ENCODE peak calls at places on chromosomes 2 and 18, in nine cellular contexts. U is lower lobe of right lung, D is PC-9, G is ascending aorta, Q is AG10803, J is HCT116, X is choroid plexus epithelial cell, S is fibroblast of villous mesenchyme, O is fibroblast of lung. W is an unnamed sample.

GRCh38 chr18:59985289-59985688 is 85.5 kb downstream of the PMAIP1 start:
- DNase-seq in G (no peak), J (no peak), X (no peak), D (no peak), O (peak), U (no peak), Q (no peak), S (no peak), W (no peak)

GRCh38 chr2:158724803-158725271 is 70.3 kb upstream of the DAPL1 start:
- DNase-seq in S (no peak), X (no peak), O (peak), G (no peak), D (peak), U (no peak), J (no peak), Q (no peak), W (no peak)

GRCh38 chr2:155310589-155310988 is 612.1 kb downstream of the KCNJ3 start:
- DNase-seq in S (peak), G (no peak), D (no peak), X (peak), U (no peak), Q (peak), O (peak), J (peak), W (peak)

GRCh38 chr2:181411105-181411849 is 45.9 kb upstream of the ITGA4 start:
- DNase-seq in G (no peak), Q (peak), O (no peak), U (no peak), X (peak), D (no peak), S (peak), J (no peak), W (no peak)

GRCh38 chr2:20576598-20577115 is 74.2 kb downstream of the HS1BP3 start:
- DNase-seq in U (no peak), Q (no peak), S (peak), D (no peak), X (peak), J (no peak), O (no peak), G (no peak), W (no peak)

GRCh38 chr18:79496978-79497637 is 101.4 kb downstream of the NFATC1 start:
- DNase-seq in Q (peak), G (no peak), D (no peak), O (peak), U (peak), J (no peak), X (peak), S (peak), W (no peak)

GRCh38 chr2:127382836-127383235 is 4.9 kb downstream of the MAP3K2 start:
- DNase-seq in J (no peak), X (no peak), U (no peak), S (no peak), D (no peak), Q (no peak), G (no peak), O (no peak), W (no peak)

GRCh38 chr2:16664052-16664731 is 1.4 kb downstream of the CYRIA start:
- DNase-seq in J (no peak), U (peak), O (peak), D (no peak), G (no peak), X (peak), Q (peak), S (peak), W (peak)

GRCh38 chr2:240766072-240766471 is 53.9 kb downstream of the KIF1A start:
- DNase-seq in Q (no peak), J (no peak), G (no peak), O (no peak), D (no peak), S (no peak), U (no peak), X (no peak), W (no peak)

GRCh38 chr2:201579536-201579935 is 63.8 kb downstream of the TMEM237 start:
- DNase-seq in X (peak), O (peak), Q (peak), D (no peak), U (no peak), S (peak), G (no peak), J (no peak), W (peak)

GRCh38 chr2:44247924-44248323 is 27.4 kb upstream of the SLC3A1 start:
- DNase-seq in D (no peak), X (no peak), U (no peak), O (no peak), Q (no peak), J (no peak), G (no peak), S (no peak), W (no peak)

GRCh38 chr2:128544321-128545037 is 225.8 kb upstream of the HS6ST1 start:
- DNase-seq in D (no peak), Q (no peak), S (no peak), O (no peak), J (no peak), G (no peak), X (no peak), U (no peak), W (no peak)

GRCh38 chr2:45851111-45851510 is 199.6 kb downstream of the PRKCE start:
- DNase-seq in J (no peak), X (no peak), G (no peak), D (peak), O (no peak), Q (no peak), U (no peak), S (no peak), W (no peak)

GRCh38 chr2:226903179-226903578 is 67.3 kb downstream of the RHBDD1 start:
- DNase-seq in O (peak), X (peak), D (no peak), J (no peak), U (no peak), G (no peak), Q (peak), S (peak), W (peak)

GRCh38 chr2:31032475-31032874 is 105.8 kb downstream of the GALNT14 start:
- DNase-seq in D (no peak), S (no peak), J (no peak), Q (no peak), O (no peak), X (no peak), U (no peak), G (no peak), W (no peak)

GRCh38 chr2:120886967-120887672 is 151.5 kb downstream of the GLI2 start:
- DNase-seq in D (no peak), X (no peak), S (no peak), U (peak), J (no peak), O (peak), Q (no peak), G (no peak), W (no peak)

GRCh38 chr2:170850251-170850650 is 33.6 kb downstream of the GAD1 start:
- DNase-seq in O (no peak), Q (no peak), J (no peak), S (no peak), U (no peak), D (no peak), X (no peak), G (no peak), W (no peak)

GRCh38 chr2:170846318-170846717 is 29.6 kb downstream of the GAD1 start:
- DNase-seq in D (no peak), S (no peak), X (no peak), O (no peak), J (no peak), G (no peak), Q (peak), U (no peak), W (no peak)

GRCh38 chr2:170847716-170848115 is 31.0 kb downstream of the GAD1 start:
- DNase-seq in G (no peak), X (no peak), U (no peak), S (no peak), O (no peak), J (no peak), D (no peak), Q (no peak), W (no peak)

GRCh38 chr2:170845343-170845742 is 28.7 kb downstream of the GAD1 start:
- DNase-seq in G (no peak), X (no peak), J (peak), D (no peak), U (no peak), S (no peak), O (no peak), Q (no peak), W (no peak)

GRCh38 chr2:170848587-170848986 is 31.9 kb downstream of the GAD1 start:
- DNase-seq in S (peak), O (peak), J (no peak), Q (peak), X (peak), D (no peak), U (no peak), G (no peak), W (peak)
- H3K4me3 ChIP-seq in S (no peak), O (no peak), J (no peak), Q (no peak), X (no peak), D (no peak), U (no peak), G (no peak), W (no peak)

GRCh38 chr2:119126650-119127049 is 31.9 kb downstream of the C1QL2 start:
- DNase-seq in X (peak), J (peak), U (peak), D (no peak), O (no peak), S (no peak), Q (no peak), G (no peak), W (no peak)
- TF ChIP-seq CTCF in X (peak), J (peak), U (peak), D (peak), O (no peak), S (peak), Q (peak), G (no peak), W (peak)

GRCh38 chr2:112627060-112628040 is 18.4 kb upstream of the SLC20A1 start:
- DNase-seq in G (peak), O (peak), U (no peak), D (peak), Q (peak), J (no peak), X (peak), S (peak), W (peak)
- H3K4me3 ChIP-seq in G (peak), O (no peak), U (peak), D (peak), Q (peak), J (no peak), X (no peak), S (no peak), W (peak)

GRCh38 chr18:9739516-9739915 is 31.4 kb downstream of the RAB31 start:
- DNase-seq in S (no peak), O (no peak), D (peak), X (no peak), U (no peak), J (no peak), G (no peak), Q (no peak), W (no peak)
- TF ChIP-seq CTCF in S (no peak), O (no peak), D (no peak), X (peak), U (no peak), J (no peak), G (no peak), Q (peak), W (no peak)

DNA sequence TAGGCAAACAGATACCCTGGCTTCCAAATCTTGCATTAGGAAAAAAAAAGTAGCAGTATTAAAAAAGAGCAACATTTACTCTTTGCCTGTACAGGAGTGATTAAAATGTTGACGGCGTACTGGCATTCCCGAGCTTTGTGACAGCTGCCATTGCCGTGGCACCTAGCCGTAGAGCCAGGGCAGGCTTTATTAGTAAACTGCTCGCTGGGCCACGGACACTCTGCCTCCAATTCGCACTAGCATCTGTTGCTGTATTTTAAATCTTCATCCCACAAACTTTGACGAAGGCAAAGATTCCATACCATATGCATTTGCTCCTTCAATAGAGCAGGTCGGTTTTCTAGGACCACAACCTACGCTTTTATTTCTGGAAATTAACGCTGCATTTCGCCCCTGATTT is 44.5 kb upstream of the EPHA4 start:
- DNase-seq in Q (no peak), U (no peak), G (no peak), O (no peak), S (no peak), D (no peak), J (no peak), X (no peak), W (no peak)
- H3K4me3 ChIP-seq in Q (no peak), U (no peak), G (no peak), O (no peak), S (no peak), D (no peak), J (no peak), X (no peak), W (no peak)

GRCh38 chr2:219638217-219638947 is 11.0 kb downstream of the SLC4A3 start:
- DNase-seq in O (no peak), Q (no peak), X (no peak), J (no peak), U (no peak), D (no peak), G (no peak), S (no peak), W (no peak)
- TF ChIP-seq CTCF in O (no peak), Q (peak), X (peak), J (peak), U (no peak), D (peak), G (no peak), S (peak), W (peak)

GRCh38 chr2:1824202-1824905 is 80.0 kb upstream of the PXDN start:
- DNase-seq in S (peak), D (no peak), U (no peak), O (peak), J (no peak), G (peak), X (no peak), Q (peak), W (no peak)
- H3K4me3 ChIP-seq in S (no peak), D (no peak), U (no peak), O (no peak), J (no peak), G (peak), X (no peak), Q (no peak), W (no peak)

GRCh38 chr18:24021505-24021904 is 7.0 kb downstream of the TTC39C start:
- DNase-seq in O (no peak), G (no peak), D (peak), U (no peak), S (no peak), J (no peak), Q (no peak), X (no peak), W (no peak)

GRCh38 chr18:24026457-24026856 is 11.9 kb downstream of the TTC39C start:
- DNase-seq in Q (no peak), G (no peak), O (no peak), D (no peak), J (no peak), S (no peak), U (no peak), X (no peak), W (no peak)

GRCh38 chr18:24024425-24024824 is 9.9 kb downstream of the TTC39C start:
- DNase-seq in Q (no peak), O (no peak), D (no peak), J (no peak), X (no peak), G (no peak), S (no peak), U (no peak), W (no peak)

GRCh38 chr18:24022141-24022540 is 7.6 kb downstream of the TTC39C start:
- DNase-seq in Q (peak), O (peak), D (no peak), J (no peak), G (no peak), X (peak), S (peak), U (no peak), W (peak)

GRCh38 chr18:24023185-24023814 is 8.7 kb downstream of the TTC39C start:
- DNase-seq in J (no peak), X (no peak), U (no peak), G (no peak), D (peak), S (no peak), Q (no peak), O (no peak), W (no peak)
- TF ChIP-seq CTCF in J (peak), X (no peak), U (no peak), G (no peak), D (peak), S (no peak), Q (no peak), O (no peak), W (peak)

W was measured in astrocyte of the cerebellum.